ENCODE peak calls at places on chromosomes 12 and 14, in five cellular contexts. V is lung, W is body of pancreas, A is GM23248, I is pancreas. P is an unnamed sample.

GRCh38 chr12:75478395-75478794 is 2.2 kb upstream of the GLIPR1 start:
- DNase-seq in A (peak; percentile 74), I (no peak), W (no peak), V (no peak), P (no peak)

GRCh38 chr14:61342486-61342885 is 21.1 kb downstream of the PRKCH start:
- DNase-seq in V (no peak), A (no peak), I (no peak), W (no peak), P (peak; percentile 61)

GRCh38 chr14:97036096-97036852 is 239.1 kb downstream of the VRK1 start:
- DNase-seq in V (no peak), I (no peak), A (no peak), W (no peak), P (no peak)

GRCh38 chr12:55619352-55620138 is 17.1 kb upstream of the OR10P1 start:
- DNase-seq in V (peak; percentile 52), I (no peak), A (peak; percentile 91), W (peak; percentile 41), P (peak; percentile 31)

GRCh38 chr14:105257464-105257863 is 9.1 kb downstream of the BTBD6 start:
- DNase-seq in W (no peak), A (no peak), I (no peak), V (no peak), P (no peak)

GRCh38 chr14:50906326-50906725 is 34.5 kb downstream of the ABHD12B start:
- DNase-seq in V (no peak), W (no peak), I (no peak), A (no peak), P (no peak)

GRCh38 chr14:57725399-57726077 is 140.4 kb downstream of the SLC35F4 start:
- DNase-seq in V (no peak), W (no peak), I (no peak), A (peak; percentile 79), P (no peak)

GRCh38 chr14:89833120-89833521 is 121.4 kb downstream of the EFCAB11 start:
- DNase-seq in W (no peak), I (no peak), A (peak; percentile 11), V (no peak), P (no peak)

GRCh38 chr12:109137055-109137454 is 20.7 kb downstream of the ACACB start:
- DNase-seq in W (no peak), A (no peak), V (no peak), I (no peak), P (no peak)

GRCh38 chr14:67759916-67760315 is 56.5 kb downstream of the ZFYVE26 start:
- DNase-seq in I (no peak), V (no peak), W (no peak), A (no peak), P (no peak)

GRCh38 chr12:107402041-107403022 is 283.3 kb upstream of the PWP1 start:
- DNase-seq in A (peak; percentile 78), I (peak; percentile 64), W (peak; percentile 70), V (peak; percentile 30), P (peak; percentile 41)

GRCh38 chr12:108129017-108129812 is at the start of gene WSCD2:
- DNase-seq in I (peak; percentile 72), A (peak; percentile 47), W (peak; percentile 41), V (no peak), P (no peak)

GRCh38 chr12:100755186-100755585 is 39.4 kb upstream of the ANO4 start:
- DNase-seq in W (no peak), V (no peak), I (no peak), A (peak; percentile 58), P (no peak)

GRCh38 chr14:57486767-57487379 is 6.8 kb downstream of the CCDC198 start:
- DNase-seq in V (no peak), I (no peak), W (peak; percentile 10), A (peak; percentile 62), P (no peak)

GRCh38 chr14:38623661-38624060 is 367.8 kb upstream of the CLEC14A start:
- DNase-seq in V (no peak), A (peak; percentile 67), W (no peak), I (no peak), P (no peak)

GRCh38 chr12:85866929-85867776 is 6.9 kb upstream of the NTS start:
- DNase-seq in I (no peak), V (peak; percentile 42), W (peak; percentile 63), A (peak; percentile 71), P (no peak)

GRCh38 chr12:109529618-109530300 is 43.5 kb downstream of the MMAB start:
- DNase-seq in A (no peak), I (no peak), W (no peak), V (no peak), P (no peak)

GRCh38 chr14:106507354-106507753 is 981.0 kb downstream of the TMEM121 start:
- DNase-seq in A (no peak), V (no peak), W (no peak), I (no peak), P (no peak)

GRCh38 chr14:106506901-106507305 is 980.5 kb downstream of the TMEM121 start:
- DNase-seq in W (no peak), V (no peak), A (no peak), I (no peak), P (no peak)

GRCh38 chr14:106508216-106508615 is 981.8 kb downstream of the TMEM121 start:
- DNase-seq in A (no peak), V (no peak), W (no peak), I (no peak), P (no peak)

GRCh38 chr14:106509795-106510194 is 983.4 kb downstream of the TMEM121 start:
- DNase-seq in V (no peak), W (no peak), A (no peak), I (no peak), P (no peak)

DNA sequence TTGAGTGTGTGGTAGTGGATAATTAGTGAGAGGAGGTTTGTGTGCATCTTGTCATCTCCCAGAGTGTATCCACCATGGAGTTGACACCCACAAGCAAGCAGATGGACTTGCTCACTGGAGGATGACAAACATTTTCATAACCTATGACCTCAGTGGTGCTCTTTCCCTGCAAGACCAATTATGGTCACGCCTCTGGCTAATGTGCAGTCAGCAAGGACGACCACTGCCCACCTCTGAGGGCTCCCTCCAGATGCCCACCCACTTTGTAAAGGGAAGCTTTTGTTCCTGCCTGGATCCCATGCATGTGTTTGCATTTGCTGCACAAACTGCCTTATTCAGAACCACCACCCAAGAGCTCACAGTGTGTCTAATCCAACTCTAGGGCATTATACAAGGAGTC is 982.8 kb downstream of the TMEM121 start:
- DNase-seq in W (no peak), I (no peak), A (no peak), V (no peak), P (no peak)
- H3K9me3 ChIP-seq in W (no peaks in the 10 kb centered on the region), I (no peaks in the 10 kb centered on the region), A (no peaks in the 10 kb centered on the region), V (no peaks in the 10 kb centered on the region), P (no peaks in the 10 kb centered on the region)

GRCh38 chr12:34402899-34403705 is 380.8 kb downstream of the ALG10 start:
- DNase-seq in W (peak; percentile 2), V (peak; percentile 27), A (no peak), I (peak; percentile 44), P (peak; percentile 4)
- H3K9me3 ChIP-seq in W (no peaks in the 10 kb centered on the region), V (no peaks in the 10 kb centered on the region), A (no peaks in the 10 kb centered on the region), I (no peaks in the 10 kb centered on the region), P (peaks cover 4% of the 10 kb centered on the region)

DNA sequence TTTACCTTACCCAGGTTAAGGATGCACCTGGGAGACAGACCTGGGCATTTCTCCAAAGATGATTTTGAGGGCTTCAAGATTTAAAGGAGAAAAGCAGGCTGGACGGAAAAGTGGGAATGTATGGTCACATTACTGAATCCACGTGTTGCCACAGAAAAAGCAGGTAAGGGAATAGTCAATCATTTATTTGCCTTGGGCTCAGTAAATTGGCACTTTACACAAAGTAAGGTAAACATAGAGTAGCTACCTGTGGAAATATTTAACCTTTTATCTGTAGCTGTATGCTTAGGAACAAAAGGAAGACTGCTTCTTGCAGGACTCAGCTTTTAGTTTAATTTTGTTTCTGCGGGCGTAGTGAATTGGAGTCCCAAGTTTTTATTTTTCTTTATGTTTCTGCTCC is 153.3 kb downstream of the SLCO1B3 start:
- DNase-seq in V (no peak), I (no peak), W (peak; percentile 17), A (no peak), P (no peak)
- H3K9me3 ChIP-seq in V (no peaks in the 10 kb centered on the region), I (no peaks in the 10 kb centered on the region), W (no peaks in the 10 kb centered on the region), A (no peaks in the 10 kb centered on the region), P (no peaks in the 10 kb centered on the region)

GRCh38 chr14:26811756-26812305 is 214.0 kb upstream of the NOVA1 start:
- DNase-seq in I (no peak), A (no peak), V (no peak), W (no peak), P (no peak)
- H3K9me3 ChIP-seq in I (no peaks in the 10 kb centered on the region), A (no peaks in the 10 kb centered on the region), V (no peaks in the 10 kb centered on the region), W (no peaks in the 10 kb centered on the region), P (no peaks in the 10 kb centered on the region)

DNA sequence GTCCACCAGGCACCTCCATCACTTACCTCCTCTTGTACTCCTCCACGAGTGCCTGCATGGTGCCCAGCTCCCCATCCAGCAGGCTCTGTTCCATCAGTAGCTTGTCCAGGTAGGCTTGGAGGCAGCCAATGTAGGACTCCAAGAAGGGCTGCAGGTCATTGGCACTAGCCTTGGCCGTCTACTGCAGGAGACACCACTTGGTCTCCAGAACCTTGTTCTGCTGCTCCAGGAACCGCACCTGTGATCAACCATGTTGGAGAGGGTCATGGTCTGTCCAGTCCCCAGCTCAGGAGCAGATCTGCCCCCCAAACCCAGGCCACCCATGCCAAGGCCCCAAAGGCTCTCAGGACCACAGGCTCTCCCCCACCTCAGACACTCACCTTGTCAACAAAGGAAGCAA is 23.9 kb downstream of the KRT76 start:
- DNase-seq in A (no peak), V (no peak), I (no peak), W (no peak), P (no peak)
- H3K9me3 ChIP-seq in A (no peaks in the 10 kb centered on the region), V (no peaks in the 10 kb centered on the region), I (no peaks in the 10 kb centered on the region), W (no peaks in the 10 kb centered on the region), P (no peaks in the 10 kb centered on the region)